ENCODE peak calls at places on chromosomes 16 and 17, in four cellular contexts. W is pancreas, O is epithelial cell of esophagus, Z is AG09309. S is an unnamed sample.

GRCh38 chr17:74763565-74764387 is 12.4 kb downstream of the NAT9 start:
- DNase-seq in O (no peak), W (no peak), Z (no peak), S (no peak)

GRCh38 chr17:82065638-82066303 is at the start of gene DUS1L:
- DNase-seq in Z (no peak), O (peak; percentile 56), W (peak; percentile 91), S (no peak)

GRCh38 chr16:12225816-12226480 is 249.4 kb downstream of the SNX29 start:
- DNase-seq in W (no peak), O (peak; percentile 13), Z (no peak), S (peak; percentile 60)

GRCh38 chr16:20851601-20852000 is 45.3 kb downstream of the REXO5 start:
- DNase-seq in W (no peak), O (peak; percentile 89), Z (peak; percentile 85), S (peak; percentile 86)

GRCh38 chr16:28298511-28298878 is 6.2 kb downstream of the SBK1 start:
- DNase-seq in Z (no peak), W (no peak), O (no peak), S (no peak)

GRCh38 chr17:9805769-9806168 is 14.4 kb upstream of the DHRS7C start:
- DNase-seq in W (no peak), O (no peak), Z (no peak), S (no peak)

GRCh38 chr16:89945654-89946053 is 2.9 kb upstream of the DEF8 start:
- DNase-seq in O (peak; percentile 42), Z (no peak), W (no peak), S (no peak)

GRCh38 chr17:63402808-63403207 is 43.3 kb downstream of the CYB561 start:
- DNase-seq in Z (no peak), O (no peak), W (no peak), S (no peak)

GRCh38 chr16:25872369-25873070 is 180.8 kb downstream of the HS3ST4 start:
- DNase-seq in O (no peak), W (no peak), Z (no peak), S (no peak)

GRCh38 chr17:9402590-9403199 is 172.9 kb downstream of the STX8 start:
- DNase-seq in O (peak; percentile 63), W (no peak), Z (no peak), S (no peak)

GRCh38 chr17:40317345-40317873 is 8.4 kb downstream of the RARA start:
- DNase-seq in O (peak; percentile 79), Z (no peak), W (peak; percentile 60), S (no peak)

GRCh38 chr16:54173489-54173888 is 113.1 kb downstream of the IRX3 start:
- DNase-seq in O (no peak), W (no peak), Z (no peak), S (no peak)

GRCh38 chr17:32927724-32928526 is at the start of gene TMEM98:
- DNase-seq in W (peak; percentile 85), Z (no peak), O (no peak), S (peak; percentile 35)

GRCh38 chr17:50279181-50279526 is 4.9 kb downstream of the TMEM92 start:
- DNase-seq in O (peak; percentile 55), W (no peak), Z (no peak), S (peak; percentile 14)

GRCh38 chr17:45262516-45263476 is 902 bp upstream of the SPATA32 start:
- DNase-seq in W (no peak), O (peak; percentile 56), Z (no peak), S (no peak)

GRCh38 chr16:2083876-2084687 is 36.3 kb downstream of the TSC2 start:
- DNase-seq in Z (no peak), O (no peak), W (no peak), S (no peak)

GRCh38 chr16:2083409-2083808 is 35.6 kb downstream of the TSC2 start:
- DNase-seq in W (no peak), O (no peak), Z (no peak), S (no peak)

GRCh38 chr16:2081685-2082084 is 33.9 kb downstream of the TSC2 start:
- DNase-seq in Z (no peak), W (no peak), O (no peak), S (no peak)

GRCh38 chr16:2082171-2082982 is 34.6 kb downstream of the TSC2 start:
- DNase-seq in W (peak; percentile 85), O (peak; percentile 67), Z (no peak), S (no peak)

DNA sequence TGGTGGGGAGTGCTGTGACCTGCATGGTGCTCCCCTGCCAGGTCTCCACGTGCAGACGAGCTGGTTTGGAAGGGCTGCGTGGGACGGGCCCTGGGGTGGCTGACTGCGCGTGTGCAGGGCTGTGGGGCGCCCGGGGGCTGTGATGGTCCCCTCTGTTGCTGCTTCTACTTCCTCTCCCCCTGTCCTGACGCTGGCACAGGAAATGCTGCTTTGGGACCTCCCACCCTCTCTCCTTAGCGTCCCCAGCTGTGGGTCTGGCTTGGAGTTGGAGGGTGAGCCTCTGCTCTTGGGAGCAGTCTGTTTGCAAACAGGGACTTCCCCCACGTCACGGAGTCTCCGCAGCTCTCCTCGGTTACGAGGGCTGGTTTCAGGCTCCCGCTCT is 35.2 kb downstream of the TSC2 start:
- DNase-seq in Z (no peak), O (no peak), W (no peak), S (no peak)
- TF ChIP-seq CTCF in Z (no peak), O (no peak), W (no peak), S (no peak)

GRCh38 chr17:66520986-66521385 is 218.6 kb downstream of the PRKCA start:
- DNase-seq in O (no peak), W (no peak), Z (no peak), S (no peak)
- H3K4me3 ChIP-seq in O (no peak overlapping the region), W (no peak overlapping the region), Z (no peak overlapping the region), S (no peak overlapping the region)

DNA sequence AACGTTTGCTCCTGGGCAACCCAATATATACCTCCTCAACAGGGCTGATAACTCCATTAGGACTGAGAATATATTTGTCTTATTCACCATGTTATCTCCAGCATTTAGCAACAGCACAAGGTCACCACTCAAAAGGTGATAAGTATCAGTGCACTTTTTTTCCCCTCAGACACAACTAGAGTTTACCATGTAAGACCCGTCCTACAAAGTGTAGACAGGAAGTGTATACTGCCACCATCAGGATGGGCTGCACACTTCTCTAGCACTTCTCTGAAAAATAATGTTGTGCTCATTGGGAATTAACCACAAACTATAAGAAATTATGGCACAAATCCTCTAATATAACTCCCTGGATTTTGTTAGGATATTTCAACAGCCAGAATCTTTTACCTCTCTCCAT is 5.7 kb upstream of the VAT1L start:
- DNase-seq in O (peak; percentile 22), W (no peak), Z (no peak), S (no peak)
- TF ChIP-seq CTCF in O (peak; percentile 29), W (no peak), Z (peak; percentile 45), S (peak; percentile 69)

GRCh38 chr16:2157480-2158261 is 2.1 kb downstream of the TRAF7 start:
- DNase-seq in O (no peak), W (no peak), Z (no peak), S (no peak)
- H3K4me3 ChIP-seq in O (no peak overlapping the region), W (no peak overlapping the region), Z (peak overlapping the region; percentile 87), S (no peak overlapping the region)

GRCh38 chr16:66275795-66276428 is 90.6 kb upstream of the CDH5 start:
- DNase-seq in Z (no peak), W (peak; percentile 20), O (peak; percentile 97), S (no peak)

GRCh38 chr16:66274335-66275110 is 92.0 kb upstream of the CDH5 start:
- DNase-seq in W (peak; percentile 31), O (peak; percentile 52), Z (no peak), S (no peak)

GRCh38 chr16:66272461-66272860 is 94.0 kb upstream of the CDH5 start:
- DNase-seq in Z (no peak), O (no peak), W (no peak), S (no peak)

GRCh38 chr16:66273036-66273435 is 93.5 kb upstream of the CDH5 start:
- DNase-seq in W (no peak), Z (no peak), O (no peak), S (no peak)

GRCh38 chr16:66273644-66274334 is 92.7 kb upstream of the CDH5 start:
- DNase-seq in Z (no peak), W (no peak), O (peak; percentile 45), S (no peak)
- TF ChIP-seq CTCF in Z (peak; percentile 60), W (no peak), O (no peak), S (peak; percentile 44)

GRCh38 chr16:78224342-78224741 is 124.9 kb downstream of the WWOX start:
- DNase-seq in W (no peak), O (peak; percentile 32), Z (no peak), S (no peak)
- H3K4me3 ChIP-seq in W (no peak overlapping the region), O (no peak overlapping the region), Z (no peak overlapping the region), S (no peak overlapping the region)

DNA sequence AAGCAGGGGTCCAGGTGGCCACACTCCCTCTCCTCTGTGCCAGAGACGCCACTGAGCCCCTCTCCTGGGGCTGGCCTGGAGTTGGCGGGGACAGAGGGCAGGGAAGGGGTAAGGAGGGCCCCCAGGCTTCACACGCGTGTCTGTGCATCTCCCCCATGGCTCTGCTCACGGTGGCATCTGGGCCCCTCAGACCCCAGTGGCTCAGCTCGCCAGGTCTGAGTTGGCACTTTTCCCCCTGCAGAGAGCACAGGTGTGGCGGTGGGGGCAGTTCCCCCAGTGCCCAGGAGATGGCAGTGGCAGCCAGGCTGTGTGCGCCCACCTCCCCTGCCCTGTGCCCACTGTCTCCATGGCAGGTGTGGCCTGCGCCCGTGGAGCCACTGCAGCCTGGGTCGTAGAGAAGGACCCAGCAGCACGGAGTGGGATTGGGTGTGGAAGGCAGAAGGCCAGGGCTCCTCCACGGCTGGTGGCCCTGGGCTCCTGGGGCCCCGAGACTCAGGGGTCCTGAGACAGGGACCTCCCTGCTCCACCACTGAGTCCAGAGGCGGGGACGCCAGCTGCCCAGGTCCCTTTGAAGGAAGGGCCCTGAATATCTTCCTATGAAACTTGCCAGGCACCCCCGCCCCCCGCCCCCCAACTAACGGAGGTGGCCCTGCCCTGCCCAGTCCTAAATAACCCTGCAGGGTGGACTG is 4.3 kb upstream of the APRT start:
- DNase-seq in W (peak; percentile 81), O (peak; percentile 48), Z (no peak), S (no peak)
- TF ChIP-seq CTCF in W (peak; percentile 75), O (peak; percentile 78), Z (peak; percentile 78), S (peak; percentile 73)

S was measured in retinal pigment epithelial cell.